ENCODE peak calls at places on chromosomes 1 and 21, in four cellular contexts. I, U, V and H are unnamed samples.

GRCh38 chr1:34906225-34906624 is 23.2 kb downstream of the DLGAP3 start:
- DNase-seq in U (no peak), I (no peak), V (no peak), H (no peak)

GRCh38 chr1:237763137-237763536 is 127.6 kb downstream of the ZP4 start:
- DNase-seq in V (no peak), U (no peak), I (no peak), H (no peak)

GRCh38 chr1:202806845-202807366 is 1.3 kb downstream of the KDM5B start:
- DNase-seq in V (peak), U (no peak), I (peak), H (no peak)

GRCh38 chr1:186208405-186209129 is 166.5 kb downstream of the TPR start:
- DNase-seq in V (no peak), U (no peak), I (no peak), H (no peak)

GRCh38 chr1:38071530-38072266 is 25.1 kb upstream of the POU3F1 start:
- DNase-seq in V (peak), I (peak), U (peak), H (no peak)

GRCh38 chr1:110173466-110174117 is 23.3 kb downstream of the SLC6A17 start:
- DNase-seq in U (no peak), I (no peak), V (no peak), H (no peak)

GRCh38 chr21:25244735-25245134 is 362.5 kb downstream of the MRPL39 start:
- DNase-seq in U (no peak), I (no peak), V (no peak), H (no peak)

GRCh38 chr1:60066001-60066400 is 7.6 kb downstream of the C1orf87 start:
- DNase-seq in V (no peak), U (no peak), I (no peak), H (no peak)

GRCh38 chr1:106072909-106073600 is 983.4 kb upstream of the PRMT6 start:
- DNase-seq in I (no peak), V (no peak), U (no peak), H (no peak)

GRCh38 chr1:79711001-79711431 is 704.5 kb upstream of the ADGRL4 start:
- DNase-seq in I (no peak), U (no peak), V (no peak), H (no peak)

GRCh38 chr1:85065550-85065949 is 17.2 kb upstream of the MCOLN3 start:
- DNase-seq in V (no peak), I (no peak), U (no peak), H (no peak)
- TF ChIP-seq POLR2AphosphoS5 in V (no peak), I (no peak), U (no peak), H (no peak)

GRCh38 chr1:65168867-65169266 is 20.9 kb downstream of the AK4 start:
- DNase-seq in I (no peak), U (no peak), V (no peak), H (no peak)

GRCh38 chr1:65172936-65173335 is 24.9 kb downstream of the AK4 start:
- DNase-seq in V (no peak), U (no peak), I (no peak), H (no peak)

GRCh38 chr1:65166572-65167305 is 18.7 kb downstream of the AK4 start:
- DNase-seq in U (no peak), I (no peak), V (no peak), H (no peak)

GRCh38 chr1:65167544-65167943 is 19.5 kb downstream of the AK4 start:
- DNase-seq in V (no peak), U (no peak), I (no peak), H (no peak)

GRCh38 chr1:65170511-65171142 is 22.6 kb downstream of the AK4 start:
- DNase-seq in U (no peak), V (peak), I (no peak), H (peak)
- TF ChIP-seq POLR2AphosphoS5 in U (no peak), V (peak), I (no peak), H (peak)

GRCh38 chr1:234551032-234551378 is 59.0 kb downstream of the IRF2BP2 start:
- DNase-seq in U (no peak), I (no peak), V (no peak), H (no peak)

GRCh38 chr1:234546890-234547788 is 62.8 kb downstream of the IRF2BP2 start:
- DNase-seq in U (no peak), V (no peak), I (peak), H (no peak)

GRCh38 chr1:234550341-234551031 is 59.5 kb downstream of the IRF2BP2 start:
- DNase-seq in I (no peak), V (no peak), U (no peak), H (no peak)

GRCh38 chr1:234546387-234546704 is 63.6 kb downstream of the IRF2BP2 start:
- DNase-seq in V (no peak), U (no peak), I (no peak), H (no peak)

DNA sequence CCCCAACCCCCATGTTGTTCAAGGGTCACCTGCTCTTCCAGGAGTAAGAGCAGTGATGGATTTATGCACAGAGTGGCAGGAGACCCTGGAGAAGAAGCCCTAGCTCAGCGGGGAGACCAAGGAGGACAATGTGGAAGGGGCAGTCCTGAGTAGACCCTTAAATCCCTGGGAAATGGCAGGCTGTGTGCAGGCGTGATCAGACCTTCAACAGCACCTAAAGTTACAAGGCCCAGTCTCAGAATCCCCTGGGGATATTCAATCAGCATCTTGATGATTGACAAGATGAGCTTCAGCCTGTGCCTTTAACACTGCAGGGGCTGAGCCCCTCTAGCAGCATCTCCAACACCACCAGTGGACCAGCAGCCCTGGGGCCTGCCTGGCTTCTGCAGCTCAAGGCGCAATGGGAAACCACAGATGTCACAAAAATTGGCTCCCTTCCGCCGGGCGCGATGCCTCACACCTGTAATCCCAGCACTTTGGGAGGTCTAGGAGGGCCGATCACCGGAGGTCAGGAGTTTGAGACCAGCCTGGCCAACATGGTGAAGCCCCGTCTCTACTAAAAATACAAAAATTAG is 60.4 kb downstream of the IRF2BP2 start:
- DNase-seq in V (no peak), I (no peak), U (no peak), H (no peak)
- TF ChIP-seq POLR2AphosphoS5 in V (no peak), I (no peak), U (no peak), H (no peak)

DNA sequence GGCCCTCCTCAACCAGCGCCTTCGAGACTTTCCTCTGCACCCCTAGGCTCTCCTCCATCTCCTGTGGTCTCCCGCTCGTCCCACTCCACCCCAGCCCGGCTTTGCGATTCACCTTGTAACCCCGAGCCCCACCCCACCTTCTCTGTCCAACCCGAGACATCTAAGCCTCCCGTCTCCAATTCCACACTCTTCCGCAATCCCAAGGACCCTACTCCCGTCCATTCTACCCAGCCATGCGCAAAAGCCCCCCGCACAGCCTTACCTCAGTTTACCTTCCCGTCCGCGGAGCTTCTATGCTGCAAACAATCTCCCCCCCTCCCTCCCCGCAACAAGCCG is 174 bp downstream of the SH3BP5L start:
- DNase-seq in V (no peak), U (no peak), I (no peak), H (no peak)
- TF ChIP-seq POLR2AphosphoS5 in V (no peak), U (no peak), I (peak), H (no peak)

GRCh38 chr1:94302497-94302896 is 65.1 kb upstream of the ARHGAP29 start:
- DNase-seq in V (no peak), U (no peak), I (no peak), H (no peak)

GRCh38 chr1:94298861-94299260 is 61.5 kb upstream of the ARHGAP29 start:
- DNase-seq in U (no peak), I (no peak), V (no peak), H (no peak)

GRCh38 chr1:94300731-94301130 is 63.3 kb upstream of the ARHGAP29 start:
- DNase-seq in I (no peak), V (no peak), U (no peak), H (no peak)

GRCh38 chr1:94301186-94301585 is 63.8 kb upstream of the ARHGAP29 start:
- DNase-seq in U (no peak), I (no peak), V (no peak), H (no peak)

GRCh38 chr1:94299627-94300552 is 62.5 kb upstream of the ARHGAP29 start:
- DNase-seq in U (no peak), I (no peak), V (no peak), H (peak)
- TF ChIP-seq POLR2AphosphoS5 in U (no peak), I (no peak), V (no peak), H (no peak)

GRCh38 chr1:174023438-174023837 is 1.3 kb upstream of the RC3H1 start:
- DNase-seq in I (no peak), V (peak), U (no peak), H (peak)
- TF ChIP-seq POLR2AphosphoS5 in I (no peak), V (peak), U (no peak), H (no peak)

DNA sequence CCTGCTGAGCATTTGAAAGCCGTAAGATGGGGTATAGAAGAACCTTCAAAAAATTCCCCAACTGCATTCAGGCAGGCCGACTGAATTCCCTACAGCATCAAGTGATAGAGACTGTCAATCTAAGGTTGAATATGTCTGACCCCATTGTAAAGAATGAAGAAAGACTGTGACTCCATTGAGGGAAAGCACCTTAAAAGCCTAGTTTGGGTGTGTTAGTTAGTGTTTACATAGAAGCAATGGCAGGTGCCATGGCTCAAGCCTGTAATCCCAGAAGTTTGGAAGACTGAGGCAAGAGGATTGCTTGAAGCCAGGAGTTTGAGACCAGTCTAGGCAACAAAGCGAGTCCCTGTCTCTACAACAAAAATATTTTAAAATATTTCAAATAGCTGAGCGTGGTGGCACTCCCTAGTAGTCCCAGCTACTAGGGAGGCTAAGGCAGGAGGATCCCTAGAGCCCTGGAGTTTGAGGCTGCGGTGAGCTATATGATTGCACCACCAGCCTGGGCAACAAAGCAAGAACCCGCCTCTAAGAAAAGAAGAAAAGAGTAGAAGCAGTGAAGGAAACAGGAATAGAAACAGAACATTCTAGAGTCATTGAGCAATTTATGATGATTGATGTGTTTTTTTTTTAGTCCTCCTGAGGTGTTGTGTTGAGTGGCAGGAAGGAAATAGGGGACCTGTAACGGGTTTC is 15.4 kb downstream of the POLR3GL start:
- DNase-seq in V (no peak), I (no peak), U (no peak), H (no peak)
- TF ChIP-seq POLR2AphosphoS5 in V (no peak), I (no peak), U (no peak), H (peak)

DNA sequence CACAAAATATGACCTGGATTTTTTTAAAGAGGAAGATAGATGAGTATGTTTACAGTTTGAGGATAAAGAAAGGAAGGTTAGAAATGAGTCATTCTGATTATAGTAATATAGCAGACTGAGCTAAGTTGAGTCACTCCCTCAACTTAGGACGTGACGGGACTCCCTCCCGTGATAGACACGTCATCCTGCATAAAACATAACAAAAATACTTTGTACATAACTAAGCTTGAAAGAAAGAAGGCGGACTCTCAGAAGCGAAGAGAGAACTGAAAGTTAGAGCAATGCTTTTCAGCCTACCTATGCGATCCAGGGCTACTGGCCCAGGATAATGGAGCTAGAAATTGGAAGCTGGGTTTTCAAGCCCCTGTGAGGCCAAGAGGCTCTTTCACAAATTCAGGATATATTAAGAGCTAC is 53.0 kb upstream of the DESI2 start:
- DNase-seq in I (peak), V (no peak), U (peak), H (peak)
- TF ChIP-seq POLR2AphosphoS5 in I (no peak), V (no peak), U (no peak), H (no peak)